ENCODE peak calls at places on chromosomes 1 and 21, in four cellular contexts. One of them, this sample, is unnamed.

GRCh38 chr1:18681423-18681835 is 50.8 kb downstream of the PAX7 start:
- DNase-seq in HL-60: peak
- DNase-seq in GM12878: no peak
- DNase-seq in K562: peak
- DNase-seq in this sample: peak

GRCh38 chr1:33072707-33073106 is 8.2 kb upstream of the AZIN2 start:
- DNase-seq in HL-60: no peak
- DNase-seq in GM12878: no peak
- DNase-seq in K562: no peak
- DNase-seq in this sample: no peak

GRCh38 chr1:8409107-8409506 is 91.2 kb downstream of the SLC45A1 start:
- DNase-seq in HL-60: peak
- DNase-seq in GM12878: no peak
- DNase-seq in K562: peak
- DNase-seq in this sample: peak

GRCh38 chr1:38527373-38527966 is 332.1 kb downstream of the RRAGC start:
- DNase-seq in HL-60: no peak
- DNase-seq in GM12878: peak
- DNase-seq in K562: peak
- DNase-seq in this sample: peak

GRCh38 chr21:28454978-28455600 is 537.6 kb downstream of the LTN1 start:
- DNase-seq in HL-60: no peak
- DNase-seq in GM12878: no peak
- DNase-seq in K562: no peak
- DNase-seq in this sample: no peak

GRCh38 chr1:226002667-226003501 is 3.7 kb upstream of the SDE2 start:
- DNase-seq in HL-60: peak
- DNase-seq in GM12878: no peak
- DNase-seq in K562: peak
- DNase-seq in this sample: no peak

GRCh38 chr21:25834376-25834775 is 99.6 kb downstream of the GABPA start:
- DNase-seq in HL-60: no peak
- DNase-seq in GM12878: no peak
- DNase-seq in K562: no peak
- DNase-seq in this sample: no peak

GRCh38 chr1:94093996-94094395 is 27.0 kb downstream of the ABCA4 start:
- DNase-seq in HL-60: no peak
- DNase-seq in GM12878: no peak
- DNase-seq in K562: no peak
- DNase-seq in this sample: no peak

GRCh38 chr1:156100205-156100995 is 14.1 kb upstream of the LMNA start:
- DNase-seq in HL-60: no peak
- DNase-seq in GM12878: no peak
- DNase-seq in K562: no peak
- DNase-seq in this sample: no peak

GRCh38 chr1:228794810-228795209 is 59.5 kb downstream of the RHOU start:
- DNase-seq in HL-60: no peak
- DNase-seq in GM12878: peak
- DNase-seq in K562: no peak
- DNase-seq in this sample: no peak

GRCh38 chr1:223137402-223138100 is 5.5 kb downstream of the TLR5 start:
- DNase-seq in HL-60: peak
- DNase-seq in GM12878: no peak
- DNase-seq in K562: no peak
- DNase-seq in this sample: no peak

GRCh38 chr1:25733271-25733670 is 66.7 kb upstream of the SELENON start:
- DNase-seq in HL-60: no peak
- DNase-seq in GM12878: no peak
- DNase-seq in K562: no peak
- DNase-seq in this sample: no peak
- TF ChIP-seq SPI1 in HL-60: no peak
- TF ChIP-seq SPI1 in GM12878: no peak
- TF ChIP-seq SPI1 in K562: no peak
- TF ChIP-seq SPI1 in this sample: no peak

GRCh38 chr1:184974086-184974836 is at the start of gene NIBAN1:
- DNase-seq in HL-60: peak
- DNase-seq in GM12878: no peak
- DNase-seq in K562: peak
- DNase-seq in this sample: peak
- TF ChIP-seq SPI1 in HL-60: peak
- TF ChIP-seq SPI1 in GM12878: peak
- TF ChIP-seq SPI1 in K562: peak
- TF ChIP-seq SPI1 in this sample: peak

GRCh38 chr1:53736290-53736689 is 2.7 kb downstream of the GLIS1 start:
- DNase-seq in HL-60: no peak
- DNase-seq in GM12878: no peak
- DNase-seq in K562: no peak
- DNase-seq in this sample: no peak

GRCh38 chr1:53737648-53738204 is 1.2 kb downstream of the GLIS1 start:
- DNase-seq in HL-60: no peak
- DNase-seq in GM12878: no peak
- DNase-seq in K562: no peak
- DNase-seq in this sample: no peak

GRCh38 chr1:53739109-53739681 is at the start of gene GLIS1:
- DNase-seq in HL-60: peak
- DNase-seq in GM12878: no peak
- DNase-seq in K562: peak
- DNase-seq in this sample: peak

GRCh38 chr1:53740621-53741105 is 1.7 kb upstream of the GLIS1 start:
- DNase-seq in HL-60: no peak
- DNase-seq in GM12878: no peak
- DNase-seq in K562: no peak
- DNase-seq in this sample: no peak

DNA sequence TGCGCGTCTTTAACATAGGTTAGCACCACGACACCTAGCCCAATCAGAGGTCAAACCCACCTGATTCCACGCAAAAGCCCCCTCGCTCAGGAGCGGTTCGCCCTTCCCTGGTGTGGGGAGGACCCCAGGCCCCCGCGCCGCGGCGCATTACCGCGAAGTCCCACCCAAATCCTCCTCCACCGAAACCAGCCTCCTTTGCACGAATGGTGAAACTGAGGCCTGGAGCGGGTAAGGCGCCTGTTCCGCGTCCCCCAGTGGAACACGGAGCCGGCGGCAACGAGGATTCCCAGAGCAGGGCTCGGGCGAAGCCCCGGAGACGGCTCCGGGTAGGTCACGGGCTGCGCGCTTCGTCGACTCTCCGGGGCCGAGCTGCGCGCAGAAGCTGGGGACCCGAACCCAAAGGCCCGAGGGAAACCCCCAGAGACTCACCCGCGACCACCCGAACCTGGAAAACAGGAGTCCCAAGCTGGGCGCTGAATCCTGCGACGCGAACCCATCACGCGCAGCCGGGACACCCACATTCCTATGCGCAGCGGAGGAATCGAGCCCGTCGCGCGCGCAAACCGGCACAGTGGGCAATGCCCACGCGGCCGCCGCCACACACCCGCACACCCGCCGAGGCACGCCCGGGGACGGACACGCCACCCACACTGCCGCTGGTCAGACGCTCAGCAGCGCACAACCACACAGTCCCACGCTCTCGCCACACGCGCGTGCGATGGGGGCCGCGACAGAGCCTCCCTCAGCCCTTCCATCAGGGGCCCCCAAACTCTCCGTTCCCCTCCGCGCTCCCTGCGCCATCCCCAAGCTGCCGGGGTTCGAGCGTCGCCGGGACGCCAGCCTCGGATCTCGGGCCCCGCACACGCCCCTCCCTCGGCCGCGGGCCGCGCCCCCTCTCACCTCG is 507 bp downstream of the GLIS1 start:
- DNase-seq in HL-60: no peak
- DNase-seq in GM12878: no peak
- DNase-seq in K562: no peak
- DNase-seq in this sample: peak
- TF ChIP-seq SPI1 in HL-60: no peak
- TF ChIP-seq SPI1 in GM12878: no peak
- TF ChIP-seq SPI1 in K562: no peak
- TF ChIP-seq SPI1 in this sample: no peak

DNA sequence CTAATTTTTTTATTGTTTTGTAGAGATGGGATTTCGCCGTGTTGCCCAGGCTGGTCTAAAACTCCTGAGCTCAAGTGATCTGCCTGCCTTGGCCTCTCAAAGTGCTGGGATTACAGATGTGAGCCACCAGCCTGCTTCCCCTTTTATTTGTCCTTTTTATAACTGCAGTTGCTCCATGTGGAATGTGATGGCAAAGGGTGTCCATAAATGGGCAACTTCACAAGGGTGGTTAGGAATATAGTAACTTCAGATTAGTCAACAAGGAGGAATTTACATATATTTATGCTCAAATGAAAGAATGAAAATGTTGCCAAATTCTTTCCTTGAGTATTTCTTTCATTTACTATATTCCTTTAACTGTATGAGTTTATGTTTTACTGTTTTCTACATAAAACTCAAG is 182.9 kb downstream of the BACH1 start:
- DNase-seq in HL-60: no peak
- DNase-seq in GM12878: no peak
- DNase-seq in K562: no peak
- DNase-seq in this sample: no peak
- TF ChIP-seq SPI1 in HL-60: no peak
- TF ChIP-seq SPI1 in GM12878: no peak
- TF ChIP-seq SPI1 in K562: no peak
- TF ChIP-seq SPI1 in this sample: no peak

GRCh38 chr1:101945884-101946283 is 50.8 kb downstream of the OLFM3 start:
- DNase-seq in HL-60: no peak
- DNase-seq in GM12878: no peak
- DNase-seq in K562: no peak
- DNase-seq in this sample: no peak
- TF ChIP-seq SPI1 in HL-60: no peak
- TF ChIP-seq SPI1 in GM12878: no peak
- TF ChIP-seq SPI1 in K562: no peak
- TF ChIP-seq SPI1 in this sample: no peak